ENCODE peak calls at places on chromosomes 7 and 10, in five cellular contexts. One of them, this sample, is unnamed.

GRCh38 chr10:74841265-74841973 is 15.0 kb downstream of the KAT6B start:
- DNase-seq in HepG2: no peak
- DNase-seq in GM12878: no peak
- DNase-seq in K562: no peak
- DNase-seq in H1: no peak
- DNase-seq in this sample: no peak

GRCh38 chr10:71638087-71638576 is 81.4 kb downstream of the C10orf105 start:
- DNase-seq in K562: peak; percentile 67
- DNase-seq in HepG2: peak; percentile 93
- DNase-seq in H1: no peak
- DNase-seq in GM12878: no peak
- DNase-seq in this sample: no peak

GRCh38 chr10:61313460-61313859 is 139.7 kb downstream of the TMEM26 start:
- DNase-seq in H1: no peak
- DNase-seq in GM12878: no peak
- DNase-seq in HepG2: no peak
- DNase-seq in K562: no peak
- DNase-seq in this sample: no peak

GRCh38 chr10:30247704-30248103 is 101.4 kb downstream of the MTPAP start:
- DNase-seq in HepG2: no peak
- DNase-seq in H1: no peak
- DNase-seq in K562: no peak
- DNase-seq in GM12878: no peak
- DNase-seq in this sample: no peak

GRCh38 chr7:95545007-95545615 is 51.2 kb downstream of the PDK4 start:
- DNase-seq in K562: no peak
- DNase-seq in HepG2: peak; percentile 24
- DNase-seq in GM12878: no peak
- DNase-seq in H1: no peak
- DNase-seq in this sample: no peak

GRCh38 chr7:2928613-2929311 is 84.7 kb upstream of the GNA12 start:
- DNase-seq in H1: no peak
- DNase-seq in HepG2: no peak
- DNase-seq in GM12878: no peak
- DNase-seq in K562: no peak
- DNase-seq in this sample: peak; percentile 8

GRCh38 chr10:29130190-29130673 is 158.6 kb upstream of the LYZL1 start:
- DNase-seq in GM12878: no peak
- DNase-seq in K562: peak; percentile 52
- DNase-seq in HepG2: peak; percentile 80
- DNase-seq in H1: no peak
- DNase-seq in this sample: no peak

GRCh38 chr7:39667354-39667923 is 44.1 kb downstream of the RALA start:
- DNase-seq in K562: peak; percentile 14
- DNase-seq in HepG2: no peak
- DNase-seq in GM12878: no peak
- DNase-seq in H1: no peak
- DNase-seq in this sample: no peak

GRCh38 chr7:132045481-132045980 is 489.1 kb upstream of the PODXL start:
- DNase-seq in GM12878: no peak
- DNase-seq in HepG2: no peak
- DNase-seq in H1: peak; percentile 22
- DNase-seq in K562: no peak
- DNase-seq in this sample: no peak

GRCh38 chr10:65791979-65792378 is 1133.9 kb upstream of the LRRTM3 start:
- DNase-seq in HepG2: no peak
- DNase-seq in H1: no peak
- DNase-seq in GM12878: no peak
- DNase-seq in K562: no peak
- DNase-seq in this sample: no peak

GRCh38 chr7:14691597-14692203 is 210.9 kb downstream of the DGKB start:
- DNase-seq in GM12878: no peak
- DNase-seq in HepG2: peak; percentile 1
- DNase-seq in H1: peak; percentile 75
- DNase-seq in K562: peak; percentile 42
- DNase-seq in this sample: peak; percentile 73

GRCh38 chr7:117112640-117113039 is 159.3 kb downstream of the ST7 start:
- DNase-seq in HepG2: no peak
- DNase-seq in GM12878: no peak
- DNase-seq in H1: no peak
- DNase-seq in K562: no peak
- DNase-seq in this sample: no peak

GRCh38 chr10:18282094-18282493 is 141.9 kb downstream of the CACNB2 start:
- DNase-seq in K562: no peak
- DNase-seq in HepG2: no peak
- DNase-seq in H1: no peak
- DNase-seq in GM12878: no peak
- DNase-seq in this sample: no peak

GRCh38 chr7:2923886-2924574 is 79.9 kb upstream of the GNA12 start:
- DNase-seq in HepG2: no peak
- DNase-seq in K562: no peak
- DNase-seq in GM12878: no peak
- DNase-seq in H1: no peak
- DNase-seq in this sample: no peak

GRCh38 chr10:97593423-97593822 is 3.9 kb downstream of the C10orf62 start:
- DNase-seq in HepG2: no peak
- DNase-seq in GM12878: no peak
- DNase-seq in K562: no peak
- DNase-seq in H1: no peak
- DNase-seq in this sample: no peak

GRCh38 chr7:130896898-130897514 is 163.0 kb upstream of the KLF14 start:
- DNase-seq in H1: peak; percentile 80
- DNase-seq in HepG2: peak; percentile 52
- DNase-seq in GM12878: no peak
- DNase-seq in K562: peak; percentile 88
- DNase-seq in this sample: peak; percentile 75

GRCh38 chr7:68511281-68511680 is 1087.0 kb upstream of the AUTS2 start:
- DNase-seq in HepG2: no peak
- DNase-seq in GM12878: no peak
- DNase-seq in H1: no peak
- DNase-seq in K562: no peak
- DNase-seq in this sample: peak; percentile 10

GRCh38 chr7:114243646-114244045 is 171.0 kb upstream of the FOXP2 start:
- DNase-seq in HepG2: no peak
- DNase-seq in GM12878: no peak
- DNase-seq in H1: no peak
- DNase-seq in K562: no peak
- DNase-seq in this sample: no peak

GRCh38 chr10:86281396-86281795 is 85.2 kb downstream of the GRID1 start:
- DNase-seq in GM12878: no peak
- DNase-seq in HepG2: no peak
- DNase-seq in K562: no peak
- DNase-seq in H1: peak; percentile 17
- DNase-seq in this sample: no peak

GRCh38 chr7:36775673-36776072 is 51.4 kb upstream of the AOAH start:
- DNase-seq in H1: no peak
- DNase-seq in GM12878: no peak
- DNase-seq in HepG2: no peak
- DNase-seq in K562: no peak
- DNase-seq in this sample: no peak

GRCh38 chr10:102776779-102777417 is 33.1 kb downstream of the WBP1L start:
- DNase-seq in GM12878: no peak
- DNase-seq in K562: peak; percentile 73
- DNase-seq in H1: peak; percentile 67
- DNase-seq in HepG2: peak; percentile 85
- DNase-seq in this sample: peak; percentile 66

GRCh38 chr7:132580277-132580676 is 4.0 kb upstream of the PLXNA4 start:
- DNase-seq in GM12878: no peak
- DNase-seq in K562: no peak
- DNase-seq in H1: no peak
- DNase-seq in HepG2: peak; percentile 10
- DNase-seq in this sample: no peak

GRCh38 chr10:22133640-22134624 is 83.9 kb downstream of the EBLN1 start:
- DNase-seq in K562: peak; percentile 36
- DNase-seq in HepG2: no peak
- DNase-seq in H1: no peak
- DNase-seq in GM12878: no peak
- DNase-seq in this sample: no peak

GRCh38 chr7:121486590-121486989 is 90.5 kb upstream of the FAM3C start:
- DNase-seq in HepG2: no peak
- DNase-seq in GM12878: no peak
- DNase-seq in H1: no peak
- DNase-seq in K562: no peak
- DNase-seq in this sample: no peak

GRCh38 chr10:34386911-34387310 is 428.2 kb downstream of the PARD3 start:
- DNase-seq in HepG2: no peak
- DNase-seq in H1: no peak
- DNase-seq in K562: no peak
- DNase-seq in GM12878: no peak
- DNase-seq in this sample: no peak

GRCh38 chr10:58859541-58859940 is 316.9 kb upstream of the PHYHIPL start:
- DNase-seq in GM12878: no peak
- DNase-seq in H1: no peak
- DNase-seq in K562: no peak
- DNase-seq in HepG2: no peak
- DNase-seq in this sample: no peak

DNA sequence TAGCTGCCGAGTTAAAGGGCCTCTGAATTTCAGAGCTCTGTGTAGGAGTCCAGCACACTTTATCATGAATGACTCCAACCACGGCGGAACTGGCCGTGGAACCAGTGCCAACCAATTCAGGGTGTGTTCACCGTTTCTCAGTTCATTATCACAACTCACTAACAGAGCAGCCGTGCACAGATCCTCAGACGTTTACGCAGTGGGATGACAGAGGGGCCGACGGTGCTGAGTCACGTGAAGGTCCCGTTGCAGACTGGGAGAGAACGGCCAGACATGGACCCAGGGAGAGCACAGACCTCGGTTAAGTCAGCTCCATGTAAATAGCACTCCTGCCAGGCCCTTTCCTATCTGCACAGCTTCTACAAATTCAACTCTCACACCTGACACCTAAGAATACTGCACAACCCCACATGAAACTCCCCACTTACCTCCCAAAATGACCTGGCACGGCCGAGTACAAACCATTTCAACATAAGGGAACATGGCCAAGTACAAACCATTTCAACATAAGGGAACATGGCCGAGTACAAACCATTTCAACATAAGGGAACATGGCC is 95.5 kb downstream of the DIP2C start:
- DNase-seq in HepG2: no peak
- DNase-seq in K562: no peak
- DNase-seq in H1: no peak
- DNase-seq in GM12878: no peak
- DNase-seq in this sample: no peak
- TF ChIP-seq ATF2 in HepG2: no peak
- TF ChIP-seq ATF2 in K562: no peak
- TF ChIP-seq ATF2 in H1: no peak
- TF ChIP-seq ATF2 in GM12878: no peak
- TF ChIP-seq ATF2 in this sample: no peak

GRCh38 chr10:13971586-13972475 is 358.9 kb downstream of the FRMD4A start:
- DNase-seq in HepG2: no peak
- DNase-seq in H1: no peak
- DNase-seq in K562: no peak
- DNase-seq in GM12878: no peak
- DNase-seq in this sample: no peak

GRCh38 chr10:13970231-13970966 is 360.3 kb downstream of the FRMD4A start:
- DNase-seq in K562: no peak
- DNase-seq in HepG2: no peak
- DNase-seq in H1: no peak
- DNase-seq in GM12878: no peak
- DNase-seq in this sample: no peak

GRCh38 chr10:13972609-13973008 is 358.1 kb downstream of the FRMD4A start:
- DNase-seq in HepG2: no peak
- DNase-seq in K562: no peak
- DNase-seq in GM12878: no peak
- DNase-seq in H1: no peak
- DNase-seq in this sample: no peak

GRCh38 chr10:13970967-13971353 is 359.8 kb downstream of the FRMD4A start:
- DNase-seq in GM12878: no peak
- DNase-seq in K562: no peak
- DNase-seq in HepG2: no peak
- DNase-seq in H1: no peak
- DNase-seq in this sample: no peak

DNA sequence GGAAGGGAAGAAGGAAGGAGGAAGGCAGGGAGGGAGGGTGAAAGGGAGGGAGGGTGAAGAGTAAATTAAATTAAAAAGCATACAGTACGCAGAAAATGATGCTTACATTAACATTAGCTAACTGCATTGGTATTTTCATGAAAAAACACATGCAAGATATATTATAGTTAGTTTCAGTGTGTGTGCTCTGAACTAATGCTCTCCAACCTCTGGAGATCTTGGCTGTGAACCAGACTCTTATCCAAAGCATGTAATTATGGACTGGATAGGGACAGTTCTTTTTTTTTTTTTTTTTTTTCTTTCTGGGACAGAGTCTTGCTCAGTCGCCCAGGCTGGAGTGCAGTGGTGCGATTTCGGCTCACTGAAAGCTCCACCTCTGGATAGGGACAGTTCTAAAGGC is 357.0 kb downstream of the FRMD4A start:
- DNase-seq in K562: no peak
- DNase-seq in GM12878: no peak
- DNase-seq in HepG2: no peak
- DNase-seq in H1: no peak
- DNase-seq in this sample: no peak
- TF ChIP-seq ATF2 in K562: no peak
- TF ChIP-seq ATF2 in GM12878: no peak
- TF ChIP-seq ATF2 in HepG2: no peak
- TF ChIP-seq ATF2 in H1: no peak
- TF ChIP-seq ATF2 in this sample: no peak

DNA sequence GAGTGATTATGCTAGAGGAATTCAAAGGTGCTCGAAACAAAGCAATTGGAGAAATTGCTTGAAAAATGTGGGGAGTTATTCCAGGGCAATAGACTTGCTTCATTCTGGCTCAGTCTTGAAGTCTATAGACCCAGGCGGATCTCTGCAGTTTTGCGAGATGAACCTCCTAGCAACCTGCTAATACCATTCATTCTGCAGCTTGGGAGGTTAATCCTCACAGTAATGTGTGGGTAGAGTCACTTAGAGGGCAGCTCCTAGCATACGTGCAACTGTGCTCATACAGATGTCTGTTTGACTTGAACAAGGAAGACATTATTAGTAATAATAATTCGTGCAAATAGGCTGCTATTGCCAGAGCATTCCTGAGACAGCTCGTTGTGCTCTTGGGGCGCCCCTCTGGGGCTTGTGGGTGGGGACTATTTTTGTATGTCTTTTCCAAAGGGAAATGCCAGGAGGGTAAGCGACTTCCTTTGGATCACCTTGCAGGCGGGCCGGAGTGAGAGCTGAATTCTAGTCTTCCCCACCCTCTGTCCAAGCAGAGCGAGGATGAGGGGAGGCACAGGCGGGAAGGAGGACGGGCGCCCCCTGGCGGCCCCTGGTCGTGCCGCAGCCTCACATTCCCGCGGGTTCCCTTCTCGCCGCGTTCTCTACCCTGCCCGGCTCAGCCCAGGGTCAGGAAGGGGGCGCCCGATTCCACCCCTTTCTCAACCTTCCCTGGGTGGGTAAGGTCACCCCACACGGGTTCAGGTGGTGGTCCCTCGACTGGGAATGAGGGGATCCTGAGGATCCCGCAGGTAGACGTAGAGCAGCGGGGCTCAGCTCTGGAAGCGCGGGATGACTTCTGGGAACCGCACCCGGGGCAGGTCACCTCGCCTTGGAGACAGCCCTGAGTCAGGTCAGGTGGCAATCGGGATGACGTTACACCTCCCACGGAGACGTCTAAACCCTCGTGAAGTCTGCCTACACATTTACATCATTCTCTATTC is 241.5 kb downstream of the PHTF2 start:
- DNase-seq in K562: peak; percentile 85
- DNase-seq in H1: peak; percentile 95
- DNase-seq in HepG2: no peak
- DNase-seq in GM12878: no peak
- DNase-seq in this sample: peak; percentile 81
- TF ChIP-seq ATF2 in K562: no peak
- TF ChIP-seq ATF2 in H1: peak; percentile 43
- TF ChIP-seq ATF2 in HepG2: no peak
- TF ChIP-seq ATF2 in GM12878: no peak
- TF ChIP-seq ATF2 in this sample: no peak

GRCh38 chr7:80636709-80637108 is 1.7 kb upstream of the CD36 start:
- DNase-seq in HepG2: no peak
- DNase-seq in GM12878: no peak
- DNase-seq in H1: no peak
- DNase-seq in K562: no peak
- DNase-seq in this sample: no peak
- TF ChIP-seq ATF2 in HepG2: no peak
- TF ChIP-seq ATF2 in GM12878: no peak
- TF ChIP-seq ATF2 in H1: no peak
- TF ChIP-seq ATF2 in K562: no peak
- TF ChIP-seq ATF2 in this sample: no peak

This sample was measured in WTC11.